ENCODE peak calls at places on chromosomes 6 and 20, in nine cellular contexts. X is A549, S is adrenal gland, F is IMR-90, V is NB4, O is prostate gland, Y is breast epithelium, R is ovary, D is H54. E is an unnamed sample.

GRCh38 chr20:12965880-12966270 is 42.9 kb upstream of the SPTLC3 start:
- DNase-seq in X (no peak), S (no peak), F (no peak), V (no peak), O (no peak), Y (no peak), R (no peak), D (no peak), E (no peak)

GRCh38 chr6:168196385-168196860 is 117.4 kb upstream of the FRMD1 start:
- DNase-seq in X (no peak), S (no peak), F (no peak), V (no peak), O (peak; percentile 91), Y (peak; percentile 82), R (no peak), D (no peak), E (no peak)

GRCh38 chr6:24990227-24990843 is 54.6 kb upstream of the RIPOR2 start:
- DNase-seq in X (no peak), S (no peak), F (peak; percentile 86), V (no peak), O (no peak), Y (no peak), R (no peak), D (no peak), E (no peak)

GRCh38 chr6:27031302-27031701 is 216.2 kb upstream of the PRSS16 start:
- DNase-seq in X (no peak), S (no peak), F (peak; percentile 20), V (no peak), O (no peak), Y (no peak), R (no peak), D (no peak), E (no peak)

GRCh38 chr6:164005312-164005711 is 590.8 kb downstream of the QKI start:
- DNase-seq in X (no peak), S (no peak), F (no peak), V (no peak), O (no peak), Y (no peak), R (no peak), D (no peak), E (no peak)

GRCh38 chr20:16062661-16063591 is 510.3 kb downstream of the KIF16B start:
- DNase-seq in X (no peak), S (no peak), F (no peak), V (no peak), O (no peak), Y (no peak), R (no peak), D (no peak), E (no peak)

GRCh38 chr6:136178749-136179148 is 71.4 kb downstream of the MTFR2 start:
- DNase-seq in X (no peak), S (no peak), F (no peak), V (no peak), O (no peak), Y (no peak), R (no peak), D (no peak), E (no peak)

GRCh38 chr6:36609582-36609981 is 15.4 kb downstream of the SRSF3 start:
- DNase-seq in X (no peak), S (no peak), F (no peak), V (no peak), O (no peak), Y (no peak), R (peak; percentile 5), D (no peak), E (no peak)

GRCh38 chr6:144064402-144064830 is 31.0 kb downstream of the SF3B5 start:
- DNase-seq in X (no peak), S (peak; percentile 29), F (no peak), V (peak; percentile 84), O (peak; percentile 12), Y (no peak), R (peak; percentile 20), D (no peak), E (peak; percentile 63)

GRCh38 chr6:109182590-109182989 is 87.3 kb downstream of the CEP57L1 start:
- DNase-seq in X (no peak), S (no peak), F (no peak), V (no peak), O (peak; percentile 5), Y (no peak), R (no peak), D (no peak), E (no peak)

GRCh38 chr6:156634971-156635371 is 142.2 kb upstream of the ARID1B start:
- DNase-seq in X (no peak), S (no peak), F (no peak), V (no peak), O (no peak), Y (no peak), R (no peak), D (no peak), E (no peak)

GRCh38 chr6:14079433-14079832 is 38.1 kb upstream of the CD83 start:
- DNase-seq in X (no peak), S (no peak), F (peak; percentile 53), V (no peak), O (no peak), Y (peak; percentile 23), R (no peak), D (peak; percentile 17), E (no peak)

GRCh38 chr20:4814696-4815252 is 93.1 kb downstream of the PRND start:
- DNase-seq in X (no peak), S (no peak), F (no peak), V (peak; percentile 88), O (no peak), Y (no peak), R (no peak), D (no peak), E (no peak)

GRCh38 chr6:124076336-124077048 is 272.8 kb downstream of the NKAIN2 start:
- DNase-seq in X (no peak), S (no peak), F (no peak), V (no peak), O (no peak), Y (no peak), R (no peak), D (no peak), E (no peak)

GRCh38 chr6:138088307-138088744 is 18.9 kb downstream of the PERP start:
- DNase-seq in X (peak; percentile 44), S (peak; percentile 29), F (peak; percentile 97), V (peak; percentile 26), O (peak; percentile 85), Y (peak; percentile 44), R (no peak), D (no peak), E (no peak)

DNA sequence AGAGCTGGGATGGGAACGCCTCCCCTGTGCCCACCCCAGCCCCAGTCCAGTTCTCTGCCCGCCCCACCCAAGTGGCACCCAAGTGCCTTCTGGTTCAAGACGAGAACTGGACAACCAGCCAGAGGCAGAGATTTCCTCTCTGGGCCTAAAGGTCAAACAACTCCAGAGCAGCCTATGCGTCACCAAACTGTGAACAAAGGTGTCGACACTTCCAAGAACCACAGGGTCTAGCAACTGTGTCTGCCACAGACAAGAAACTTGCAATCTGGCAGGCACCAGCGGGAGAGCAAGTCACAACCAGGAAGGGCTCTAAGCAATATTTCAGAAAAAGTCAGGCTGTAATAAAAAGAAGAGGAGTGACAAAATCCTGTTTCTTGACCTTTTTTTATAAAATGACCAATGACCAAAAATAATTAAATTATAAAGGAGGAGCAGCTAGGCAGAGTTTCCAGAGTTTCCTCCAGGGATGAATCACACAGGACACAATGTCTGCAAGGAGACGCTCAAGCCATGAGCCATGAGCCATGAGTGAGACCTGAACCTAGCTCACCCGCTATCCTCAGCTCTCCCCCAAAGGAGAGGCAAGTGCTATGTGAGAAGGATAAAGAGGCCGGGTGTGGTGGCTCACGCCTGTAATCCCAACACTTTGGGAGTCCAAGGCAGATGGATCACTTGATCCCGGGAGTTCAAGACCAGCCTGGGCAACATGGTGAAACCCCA is 11.1 kb downstream of the EDEM2 start:
- DNase-seq in X (no peak), S (peak; percentile 70), F (peak; percentile 61), V (peak; percentile 22), O (no peak), Y (peak; percentile 39), R (no peak), D (peak; percentile 40), E (no peak)
- TF ChIP-seq POLR2A in X (no peak), S (no peak), F (no peak), V (no peak), O (no peak), Y (no peak), R (no peak), D (no peak), E (no peak)

GRCh38 chr6:149221774-149222070 is 95.8 kb upstream of the TAB2 start:
- DNase-seq in X (no peak), S (no peak), F (peak; percentile 45), V (no peak), O (no peak), Y (no peak), R (no peak), D (no peak), E (no peak)

GRCh38 chr6:149224399-149224798 is 93.1 kb upstream of the TAB2 start:
- DNase-seq in X (no peak), S (no peak), F (no peak), V (no peak), O (peak; percentile 71), Y (peak; percentile 78), R (no peak), D (no peak), E (no peak)

GRCh38 chr6:149220882-149221773 is 96.4 kb upstream of the TAB2 start:
- DNase-seq in X (no peak), S (no peak), F (no peak), V (no peak), O (no peak), Y (no peak), R (no peak), D (no peak), E (no peak)

GRCh38 chr6:149223934-149224333 is 93.6 kb upstream of the TAB2 start:
- DNase-seq in X (no peak), S (no peak), F (no peak), V (no peak), O (no peak), Y (no peak), R (no peak), D (no peak), E (no peak)

GRCh38 chr6:149223120-149223775 is 94.3 kb upstream of the TAB2 start:
- DNase-seq in X (no peak), S (no peak), F (no peak), V (no peak), O (no peak), Y (no peak), R (no peak), D (no peak), E (no peak)
- TF ChIP-seq POLR2A in X (no peak), S (no peak), F (no peak), V (no peak), O (no peak), Y (no peak), R (no peak), D (no peak), E (no peak)

GRCh38 chr6:158808918-158809678 is 10.1 kb downstream of the EZR start:
- DNase-seq in X (no peak), S (no peak), F (no peak), V (no peak), O (no peak), Y (no peak), R (no peak), D (no peak), E (no peak)
- TF ChIP-seq POLR2A in X (no peak), S (no peak), F (no peak), V (no peak), O (no peak), Y (no peak), R (no peak), D (no peak), E (no peak)

DNA sequence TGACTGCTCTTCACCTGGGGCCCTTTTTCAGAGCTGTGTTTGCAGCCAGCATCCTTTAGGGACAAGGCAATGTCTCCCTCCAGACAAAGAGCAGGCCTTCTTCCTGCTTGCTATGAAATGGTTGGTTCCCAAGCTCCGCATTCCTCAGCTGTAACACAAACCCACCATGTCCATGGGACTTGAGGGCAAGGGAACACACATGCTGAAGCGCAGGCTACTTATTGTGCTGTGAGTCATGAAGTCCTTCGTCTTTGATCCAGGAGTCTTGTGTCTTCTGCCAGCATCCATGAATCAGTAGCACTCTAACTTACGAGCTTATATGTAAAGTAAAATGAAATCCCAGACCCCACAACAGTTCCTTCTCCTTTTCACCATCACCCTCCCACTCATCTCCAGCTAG is 59.0 kb downstream of the ANKRD60 start:
- DNase-seq in X (no peak), S (no peak), F (peak; percentile 41), V (no peak), O (no peak), Y (no peak), R (no peak), D (no peak), E (no peak)
- TF ChIP-seq POLR2A in X (no peak), S (no peak), F (no peak), V (no peak), O (no peak), Y (no peak), R (no peak), D (no peak), E (no peak)